ENCODE peak calls at places on chromosomes 12 and 14, in seven cellular contexts. O is H9, V is keratinocyte, N is astrocyte, B is mesendoderm, C is PC-9, Y is K562. J is an unnamed sample.

GRCh38 chr14:64968651-64969050 is 3.5 kb downstream of the RAB15 start:
- DNase-seq in O (peak; percentile 52), V (no peak), N (no peak), B (no peak), C (no peak), Y (no peak), J (no peak)

GRCh38 chr12:65188179-65188709 is 18.9 kb downstream of the LEMD3 start:
- DNase-seq in O (no peak), V (no peak), N (no peak), B (no peak), C (no peak), Y (no peak), J (no peak)

GRCh38 chr12:89335452-89336244 is 16.7 kb downstream of the DUSP6 start:
- DNase-seq in O (no peak), V (no peak), N (no peak), B (peak; percentile 61), C (no peak), Y (no peak), J (no peak)

GRCh38 chr12:110093631-110094311 is 30.4 kb upstream of the IFT81 start:
- DNase-seq in O (no peak), V (no peak), N (peak; percentile 27), B (peak; percentile 70), C (no peak), Y (peak; percentile 68), J (no peak)

GRCh38 chr14:96928779-96929380 is 131.7 kb downstream of the VRK1 start:
- DNase-seq in O (no peak), V (no peak), N (no peak), B (no peak), C (no peak), Y (no peak), J (no peak)

GRCh38 chr12:27305673-27306504 is 26.7 kb upstream of the BMAL2 start:
- DNase-seq in O (no peak), V (no peak), N (peak; percentile 24), B (peak; percentile 27), C (peak; percentile 59), Y (no peak), J (no peak)

GRCh38 chr12:91920276-91920675 is 225.4 kb downstream of the BTG1 start:
- DNase-seq in O (no peak), V (no peak), N (peak; percentile 2), B (no peak), C (no peak), Y (peak; percentile 27), J (peak; percentile 80)

GRCh38 chr12:64077922-64078321 is 144.2 kb downstream of the KICS2 start:
- DNase-seq in O (no peak), V (no peak), N (no peak), B (peak; percentile 40), C (no peak), Y (no peak), J (no peak)

GRCh38 chr12:105348561-105348960 is 18.1 kb downstream of the C12orf75 start:
- DNase-seq in O (no peak), V (no peak), N (peak; percentile 56), B (no peak), C (no peak), Y (no peak), J (no peak)

GRCh38 chr12:27969901-27970390 is 2.6 kb downstream of the PTHLH start:
- DNase-seq in O (peak; percentile 84), V (no peak), N (peak; percentile 75), B (peak; percentile 88), C (peak; percentile 74), Y (peak; percentile 60), J (no peak)

GRCh38 chr12:45286621-45287020 is 70.7 kb downstream of the ANO6 start:
- DNase-seq in O (no peak), V (no peak), N (no peak), B (no peak), C (no peak), Y (no peak), J (no peak)

GRCh38 chr12:116820077-116820656 is 61.1 kb downstream of the HRK start:
- DNase-seq in O (no peak), V (no peak), N (no peak), B (no peak), C (no peak), Y (no peak), J (no peak)
- H3K4me2 ChIP-seq in O (no peak overlapping the region), V (no peak overlapping the region), N (no peak overlapping the region), B (no peak overlapping the region), C (peak overlapping the region; percentile 74), Y (no peak overlapping the region), J (no peak overlapping the region)

DNA sequence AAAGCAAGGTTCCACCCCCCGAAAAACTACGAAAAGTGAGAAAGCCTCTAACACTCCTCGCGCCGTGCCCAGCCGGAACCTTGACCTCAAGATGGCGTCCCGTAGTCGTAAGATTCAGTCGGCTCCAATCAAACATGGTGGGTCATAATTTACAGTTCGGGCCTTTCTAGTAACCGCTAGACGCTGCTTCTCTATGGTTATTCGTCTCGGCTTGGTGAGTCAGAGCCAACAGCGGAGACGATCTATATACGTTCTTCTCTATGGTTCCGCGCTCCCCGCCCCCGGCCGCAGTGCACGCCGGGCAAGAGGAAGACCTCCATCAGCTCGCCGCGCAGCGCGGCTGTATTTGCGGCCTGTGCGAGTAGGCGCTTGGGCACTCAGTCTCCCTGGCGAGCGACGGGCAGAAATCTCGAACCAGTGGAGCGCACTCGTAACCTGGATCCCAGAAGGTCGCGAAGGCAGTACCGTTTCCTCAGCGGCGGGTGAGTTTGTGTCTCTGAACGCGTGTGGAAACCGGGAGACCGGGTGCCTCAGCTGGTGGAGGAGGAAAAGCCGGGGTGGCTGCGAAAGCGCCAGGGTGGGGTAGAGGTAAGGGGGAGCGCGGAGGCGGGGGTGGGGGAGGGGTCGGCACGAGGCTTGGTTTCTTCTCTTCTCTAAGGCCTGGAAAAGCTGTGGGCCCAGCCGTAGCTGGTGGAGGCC is at the start of gene RBM25:
- DNase-seq in O (peak; percentile 97), V (peak; percentile 85), N (peak; percentile 98), B (peak; percentile 100), C (peak; percentile 96), Y (peak; percentile 91), J (peak; percentile 96)
- H3K79me2 ChIP-seq in O (peaks cover 42% of the 10 kb centered on the region), V (peaks cover 49% of the 10 kb centered on the region), N (peaks cover 48% of the 10 kb centered on the region), B (peaks cover 39% of the 10 kb centered on the region), C (peaks cover 47% of the 10 kb centered on the region), Y (peaks cover 58% of the 10 kb centered on the region), J (peaks cover 49% of the 10 kb centered on the region)

GRCh38 chr14:50363734-50364113 is 33.0 kb downstream of the CDKL1 start:
- DNase-seq in O (no peak), V (no peak), N (no peak), B (no peak), C (no peak), Y (no peak), J (no peak)
- H3K4me2 ChIP-seq in O (no peak overlapping the region), V (peak overlapping the region; percentile 62), N (peak overlapping the region; percentile 60), B (no peak overlapping the region), C (no peak overlapping the region), Y (peak overlapping the region; percentile 11), J (peak overlapping the region; percentile 83)

GRCh38 chr12:123396543-123396942 is 12.6 kb downstream of the KMT5A start:
- DNase-seq in O (no peak), V (no peak), N (no peak), B (no peak), C (no peak), Y (no peak), J (no peak)

GRCh38 chr12:123391546-123392343 is 7.8 kb downstream of the KMT5A start:
- DNase-seq in O (no peak), V (no peak), N (no peak), B (no peak), C (no peak), Y (no peak), J (peak; percentile 80)

GRCh38 chr12:123390415-123391093 is 6.6 kb downstream of the KMT5A start:
- DNase-seq in O (no peak), V (no peak), N (no peak), B (no peak), C (no peak), Y (no peak), J (no peak)

GRCh38 chr12:123395236-123395635 is 11.3 kb downstream of the KMT5A start:
- DNase-seq in O (no peak), V (no peak), N (no peak), B (no peak), C (no peak), Y (no peak), J (peak; percentile 31)

GRCh38 chr12:123393747-123394146 is 9.8 kb downstream of the KMT5A start:
- DNase-seq in O (no peak), V (no peak), N (no peak), B (no peak), C (no peak), Y (no peak), J (no peak)
- H3K79me2 ChIP-seq in O (no peaks in the 10 kb centered on the region), V (peaks cover 70% of the 10 kb centered on the region), N (peaks cover 88% of the 10 kb centered on the region), B (peaks cover 2% of the 10 kb centered on the region), C (peaks cover 31% of the 10 kb centered on the region), Y (peaks cover 92% of the 10 kb centered on the region), J (peaks cover 77% of the 10 kb centered on the region)

DNA sequence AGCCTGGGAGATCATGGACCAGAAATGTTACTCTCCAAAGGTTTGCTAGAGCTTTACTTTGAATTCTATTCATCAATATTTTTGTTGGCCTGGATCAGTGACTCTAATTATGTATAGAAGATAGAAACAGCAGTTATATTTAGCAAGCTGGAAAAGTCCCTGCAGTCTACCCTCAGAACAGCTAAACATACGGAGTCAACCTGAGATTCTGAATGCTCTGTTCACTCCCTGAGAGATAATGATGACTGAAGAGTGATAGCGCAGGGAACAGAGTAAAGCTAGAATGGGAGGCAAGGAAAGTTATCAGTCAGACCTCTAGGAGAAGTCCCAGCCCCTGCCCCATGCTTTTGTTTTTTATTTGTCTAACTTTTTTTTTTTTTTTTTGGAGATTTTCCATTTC is 311.7 kb downstream of the RGS6 start:
- DNase-seq in O (no peak), V (no peak), N (no peak), B (no peak), C (no peak), Y (no peak), J (no peak)
- H3K4me2 ChIP-seq in O (no peak overlapping the region), V (no peak overlapping the region), N (no peak overlapping the region), B (no peak overlapping the region), C (no peak overlapping the region), Y (no peak overlapping the region), J (no peak overlapping the region)

J was measured in osteoblast.